ENCODE peak calls at places on chromosomes 12 and 14, in seven cellular contexts. P, L, T, F, O, B and G are unnamed samples.

GRCh38 chr12:48882325-48882687 is 16.6 kb upstream of the RND1 start:
- DNase-seq in B (no peak), T (no peak), P (peak), O (peak), F (no peak), L (no peak), G (no peak)

GRCh38 chr12:57731411-57732080 is 7.0 kb downstream of the AGAP2 start:
- DNase-seq in F (no peak), O (no peak), L (no peak), B (no peak), P (peak), T (no peak), G (no peak)

GRCh38 chr12:68776976-68777610 is 30.9 kb upstream of the MDM2 start:
- DNase-seq in F (no peak), L (no peak), T (no peak), P (no peak), O (no peak), B (no peak), G (no peak)

GRCh38 chr14:85856430-85856829 is 326.5 kb downstream of the FLRT2 start:
- DNase-seq in O (no peak), P (no peak), B (no peak), T (no peak), L (no peak), F (no peak), G (no peak)

GRCh38 chr12:94100990-94101901 is 47.1 kb upstream of the PLXNC1 start:
- DNase-seq in L (peak), T (peak), P (peak), O (peak), B (peak), F (peak), G (peak)

GRCh38 chr14:26960049-26960688 is 362.3 kb upstream of the NOVA1 start:
- DNase-seq in O (no peak), F (no peak), P (no peak), L (no peak), B (no peak), T (no peak), G (no peak)

GRCh38 chr12:5794156-5794555 is 150.9 kb downstream of the ANO2 start:
- DNase-seq in T (no peak), B (no peak), P (no peak), L (no peak), O (no peak), F (no peak), G (no peak)

GRCh38 chr12:95582230-95583058 is 31.2 kb upstream of the USP44 start:
- DNase-seq in O (no peak), F (no peak), T (peak), P (no peak), B (no peak), L (no peak), G (no peak)

GRCh38 chr14:82422186-82422585 is 888.5 kb upstream of the SEL1L start:
- DNase-seq in F (no peak), T (no peak), L (no peak), B (no peak), P (no peak), O (no peak), G (no peak)

GRCh38 chr12:16920451-16920850 is 314.5 kb upstream of the LMO3 start:
- DNase-seq in T (no peak), O (no peak), L (no peak), B (no peak), P (no peak), F (no peak), G (no peak)

GRCh38 chr12:52246720-52247621 is 13.9 kb downstream of the KRT7 start:
- DNase-seq in O (no peak), L (no peak), F (no peak), T (peak), B (no peak), P (no peak), G (no peak)

GRCh38 chr14:27242874-27243273 is 645.0 kb upstream of the NOVA1 start:
- DNase-seq in B (no peak), P (no peak), F (no peak), O (no peak), T (no peak), L (no peak), G (no peak)

GRCh38 chr14:60965402-60965801 is 15.5 kb downstream of the TRMT5 start:
- DNase-seq in P (no peak), L (no peak), F (no peak), B (no peak), O (no peak), T (no peak), G (no peak)

GRCh38 chr14:102776761-102777710 is at the start of gene TRAF3:
- DNase-seq in L (peak), T (no peak), B (peak), F (peak), P (peak), O (peak), G (peak)

GRCh38 chr14:105030836-105031396 is 10.0 kb upstream of the CDCA4 start:
- DNase-seq in L (no peak), O (no peak), P (no peak), T (no peak), F (no peak), B (no peak), G (no peak)

GRCh38 chr12:95870897-95871296 is 12.1 kb downstream of the SNRPF start:
- DNase-seq in B (no peak), P (no peak), T (peak), L (no peak), O (no peak), F (no peak), G (no peak)

GRCh38 chr12:92297932-92298681 is 152.5 kb upstream of the BTG1 start:
- DNase-seq in P (no peak), T (no peak), F (no peak), O (no peak), B (peak), L (peak), G (no peak)

GRCh38 chr12:1993341-1993740 is 10.9 kb downstream of the DCP1B start:
- DNase-seq in P (no peak), T (peak), L (no peak), F (no peak), B (no peak), O (no peak), G (no peak)

GRCh38 chr14:58656671-58657411 is 19.1 kb downstream of the DACT1 start:
- DNase-seq in B (no peak), F (no peak), L (no peak), P (no peak), O (no peak), T (no peak), G (no peak)

GRCh38 chr12:76422878-76423438 is 74.7 kb upstream of the BBS10 start:
- DNase-seq in T (no peak), P (no peak), F (no peak), B (no peak), L (no peak), O (no peak), G (no peak)

GRCh38 chr12:7042847-7043246 is 17.7 kb upstream of the C1S start:
- DNase-seq in F (no peak), L (peak), P (no peak), T (peak), O (no peak), B (peak), G (no peak)

GRCh38 chr12:52145941-52146821 is 45.6 kb downstream of the KRT80 start:
- DNase-seq in L (no peak), P (no peak), B (no peak), O (no peak), F (no peak), T (no peak), G (no peak)

GRCh38 chr12:50220357-50221061 is 53.3 kb upstream of the CERS5 start:
- DNase-seq in O (no peak), P (no peak), L (no peak), B (no peak), T (no peak), F (no peak), G (no peak)

DNA sequence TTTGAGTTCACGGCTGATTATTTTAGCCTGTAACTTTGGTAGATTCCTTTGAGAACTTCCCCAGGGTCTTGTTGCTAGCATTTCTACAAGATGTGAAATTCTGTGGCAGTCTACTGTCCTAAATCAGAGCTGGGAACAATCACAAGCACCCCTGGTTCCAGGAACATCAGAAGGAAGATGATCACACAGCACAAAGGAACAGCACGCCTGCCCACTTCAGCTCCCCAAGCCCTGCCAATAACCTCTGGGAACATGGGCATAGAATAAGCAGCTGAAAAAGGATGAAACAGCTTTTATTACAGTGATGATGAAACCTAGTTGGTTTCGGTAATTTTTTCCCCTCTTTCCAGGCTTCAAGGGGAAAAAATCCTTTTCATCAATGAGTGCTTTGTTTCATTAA is 12.3 kb downstream of the GPR19 start:
- DNase-seq in B (no peak), F (no peak), L (no peak), P (no peak), T (no peak), O (no peak), G (no peak)
- H3K4me3 ChIP-seq in B (no peak), F (no peak), L (no peak), P (no peak), T (no peak), O (no peak), G (peak)

GRCh38 chr14:23514009-23514962 is 37.3 kb downstream of the ZFHX2 start:
- DNase-seq in B (no peak), P (no peak), O (no peak), T (no peak), F (no peak), L (no peak), G (peak)
- H3K27ac ChIP-seq in B (no peak), P (no peak), O (no peak), T (no peak), F (no peak), L (no peak), G (peak)

DNA sequence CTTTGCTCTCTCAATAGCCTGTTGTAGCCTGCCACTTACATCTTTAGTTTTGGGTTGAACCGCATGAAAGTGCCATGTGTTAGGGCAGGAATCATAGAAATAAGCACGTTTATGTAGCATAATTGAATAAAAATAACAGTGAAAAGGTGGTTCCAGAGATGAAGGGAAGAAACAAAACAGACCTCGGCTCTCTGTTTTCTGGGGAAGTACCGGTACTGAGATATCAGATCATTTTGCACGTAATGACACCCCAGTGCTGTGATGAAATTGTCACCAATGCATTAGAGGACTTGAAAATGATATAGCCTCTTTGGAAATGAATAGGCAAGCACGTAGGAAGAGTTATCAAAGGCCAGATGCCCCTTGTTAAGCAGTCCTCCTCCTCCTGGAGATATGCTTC is 42.5 kb upstream of the DLK1 start:
- DNase-seq in P (no peak), O (no peak), B (no peak), L (no peak), T (no peak), F (no peak), G (no peak)
- H3K4me3 ChIP-seq in P (no peak), O (no peak), B (no peak), L (no peak), T (no peak), F (no peak), G (no peak)

GRCh38 chr14:76996563-76997146 is 31.9 kb downstream of the IRF2BPL start:
- DNase-seq in T (no peak), F (no peak), B (no peak), P (no peak), L (no peak), O (no peak), G (no peak)
- H3K27ac ChIP-seq in T (no peak), F (no peak), B (no peak), P (no peak), L (no peak), O (no peak), G (no peak)